ENCODE peak calls at places on chromosomes 16 and 17, in five cellular contexts. One of them, this sample, is unnamed.

GRCh38 chr17:74737299-74738050 is 419 bp downstream of the RAB37 start:
- DNase-seq in Caco-2: peak
- DNase-seq in nephron progenitor cell: peak
- DNase-seq in HCT116: peak
- DNase-seq in amniotic stem cell: no peak
- DNase-seq in this sample: peak

GRCh38 chr17:6910987-6911603 is 79.6 kb upstream of the TEKT1 start:
- DNase-seq in Caco-2: peak
- DNase-seq in nephron progenitor cell: no peak
- DNase-seq in HCT116: peak
- DNase-seq in amniotic stem cell: peak
- DNase-seq in this sample: no peak

GRCh38 chr16:441447-441846 is 16.0 kb downstream of the RAB11FIP3 start:
- DNase-seq in Caco-2: no peak
- DNase-seq in nephron progenitor cell: no peak
- DNase-seq in HCT116: no peak
- DNase-seq in amniotic stem cell: no peak
- DNase-seq in this sample: no peak

GRCh38 chr17:66508896-66509843 is 206.8 kb downstream of the PRKCA start:
- DNase-seq in Caco-2: no peak
- DNase-seq in nephron progenitor cell: no peak
- DNase-seq in HCT116: peak
- DNase-seq in amniotic stem cell: no peak
- DNase-seq in this sample: peak

GRCh38 chr17:68296217-68297140 is 5.2 kb downstream of the ARSG start:
- DNase-seq in Caco-2: no peak
- DNase-seq in nephron progenitor cell: no peak
- DNase-seq in HCT116: no peak
- DNase-seq in amniotic stem cell: no peak
- DNase-seq in this sample: no peak

GRCh38 chr17:18099516-18099915 is 9.0 kb upstream of the MYO15A start:
- DNase-seq in Caco-2: no peak
- DNase-seq in nephron progenitor cell: no peak
- DNase-seq in HCT116: no peak
- DNase-seq in amniotic stem cell: no peak
- DNase-seq in this sample: no peak

GRCh38 chr16:83420206-83420760 is 387.5 kb upstream of the HSBP1 start:
- DNase-seq in Caco-2: peak
- DNase-seq in nephron progenitor cell: peak
- DNase-seq in HCT116: no peak
- DNase-seq in amniotic stem cell: peak
- DNase-seq in this sample: no peak

GRCh38 chr17:40373324-40373723 is 8.8 kb upstream of the GJD3 start:
- DNase-seq in Caco-2: no peak
- DNase-seq in nephron progenitor cell: no peak
- DNase-seq in HCT116: no peak
- DNase-seq in amniotic stem cell: no peak
- DNase-seq in this sample: no peak

GRCh38 chr17:61833536-61834203 is 29.7 kb downstream of the BRIP1 start:
- DNase-seq in Caco-2: peak
- DNase-seq in nephron progenitor cell: no peak
- DNase-seq in HCT116: peak
- DNase-seq in amniotic stem cell: no peak
- DNase-seq in this sample: peak

GRCh38 chr17:38459556-38459955 is 31.3 kb downstream of the ARHGAP23 start:
- DNase-seq in Caco-2: no peak
- DNase-seq in nephron progenitor cell: peak
- DNase-seq in HCT116: no peak
- DNase-seq in amniotic stem cell: no peak
- DNase-seq in this sample: no peak